ENCODE peak calls at places on chromosomes 5 and 9, in seven cellular contexts. B is lower lobe of right lung; R is uterus; U is CD8-positive, alpha-beta memory T cell; Z is upper lobe of right lung; C is HCT116; Y is AG04450. N is an unnamed sample.

GRCh38 chr5:116318091-116318854 is 233.4 kb downstream of the COMMD10 start:
- DNase-seq in B (no peak), R (no peak), U (no peak), Z (no peak), C (no peak), Y (no peak), N (no peak)

GRCh38 chr9:138112791-138113600 is 235.4 kb downstream of the CACNA1B start:
- DNase-seq in B (no peak), R (no peak), U (peak), Z (peak), C (no peak), Y (no peak), N (peak)

GRCh38 chr9:130498298-130498917 is 53.6 kb downstream of the ASS1 start:
- DNase-seq in B (no peak), R (no peak), U (no peak), Z (no peak), C (no peak), Y (no peak), N (no peak)

GRCh38 chr9:95784318-95784717 is 91.2 kb upstream of the ERCC6L2 start:
- DNase-seq in B (no peak), R (no peak), U (no peak), Z (no peak), C (no peak), Y (no peak), N (no peak)

GRCh38 chr9:91530829-91531228 is 107.2 kb upstream of the NFIL3 start:
- DNase-seq in B (no peak), R (no peak), U (no peak), Z (no peak), C (no peak), Y (no peak), N (no peak)

GRCh38 chr9:80964951-80965350 is 724.4 kb downstream of the TLE1 start:
- DNase-seq in B (no peak), R (no peak), U (no peak), Z (no peak), C (no peak), Y (no peak), N (no peak)

GRCh38 chr9:36450110-36450732 is 50.2 kb upstream of the RNF38 start:
- DNase-seq in B (no peak), R (no peak), U (no peak), Z (no peak), C (peak), Y (peak), N (no peak)

GRCh38 chr9:22413884-22414283 is 32.7 kb upstream of the DMRTA1 start:
- DNase-seq in B (no peak), R (no peak), U (no peak), Z (no peak), C (no peak), Y (no peak), N (no peak)

GRCh38 chr9:89984214-89984613 is 379.4 kb downstream of the GADD45G start:
- DNase-seq in B (no peak), R (no peak), U (no peak), Z (no peak), C (no peak), Y (no peak), N (no peak)

GRCh38 chr5:95350631-95351030 is 40.5 kb upstream of the FAM81B start:
- DNase-seq in B (no peak), R (no peak), U (no peak), Z (no peak), C (no peak), Y (no peak), N (no peak)

GRCh38 chr5:127028822-127029457 is 1.4 kb downstream of the MARCHF3 start:
- DNase-seq in B (peak), R (no peak), U (no peak), Z (no peak), C (no peak), Y (no peak), N (no peak)

GRCh38 chr9:117825609-117826347 is 121.6 kb downstream of the TLR4 start:
- DNase-seq in B (no peak), R (no peak), U (peak), Z (no peak), C (no peak), Y (no peak), N (no peak)

GRCh38 chr9:71820516-71820915 is 52.2 kb upstream of the CEMIP2 start:
- DNase-seq in B (no peak), R (no peak), U (no peak), Z (no peak), C (no peak), Y (no peak), N (no peak)

GRCh38 chr5:78886650-78887230 is 98.4 kb downstream of the ARSB start:
- DNase-seq in B (no peak), R (no peak), U (no peak), Z (no peak), C (no peak), Y (no peak), N (no peak)

GRCh38 chr9:89522261-89522978 is 24.5 kb upstream of the SEMA4D start:
- DNase-seq in B (peak), R (no peak), U (peak), Z (no peak), C (no peak), Y (no peak), N (no peak)

GRCh38 chr9:16321461-16322119 is 548.9 kb downstream of the BNC2 start:
- DNase-seq in B (no peak), R (no peak), U (no peak), Z (no peak), C (no peak), Y (no peak), N (peak)

GRCh38 chr5:167294861-167295685 is 996.4 kb upstream of the WWC1 start:
- DNase-seq in B (no peak), R (no peak), U (no peak), Z (no peak), C (peak), Y (peak), N (no peak)

GRCh38 chr9:14080940-14081621 is 232.9 kb downstream of the NFIB start:
- DNase-seq in B (no peak), R (no peak), U (no peak), Z (no peak), C (no peak), Y (no peak), N (no peak)

GRCh38 chr5:42555010-42555409 is 131.8 kb downstream of the GHR start:
- DNase-seq in B (no peak), R (no peak), U (no peak), Z (no peak), C (no peak), Y (no peak), N (no peak)

GRCh38 chr9:4126184-4126865 is 173.5 kb downstream of the GLIS3 start:
- DNase-seq in B (no peak), R (no peak), U (no peak), Z (no peak), C (no peak), Y (no peak), N (no peak)

GRCh38 chr5:65101706-65102105 is 333.0 kb downstream of the CWC27 start:
- DNase-seq in B (no peak), R (no peak), U (no peak), Z (no peak), C (no peak), Y (peak), N (no peak)

GRCh38 chr9:90810686-90811085 is 9.1 kb downstream of the SYK start:
- DNase-seq in B (no peak), R (no peak), U (no peak), Z (no peak), C (no peak), Y (no peak), N (no peak)

GRCh38 chr9:22008662-22009562 is at the start of gene CDKN2B:
- DNase-seq in B (peak), R (peak), U (peak), Z (peak), C (peak), Y (peak), N (peak)

GRCh38 chr9:134705786-134706185 is 64.2 kb downstream of the COL5A1 start:
- DNase-seq in B (no peak), R (no peak), U (no peak), Z (no peak), C (no peak), Y (no peak), N (no peak)

GRCh38 chr5:71882826-71883744 is 164.0 kb downstream of the CARTPT start:
- DNase-seq in B (no peak), R (no peak), U (no peak), Z (no peak), C (no peak), Y (no peak), N (no peak)

GRCh38 chr9:133711428-133712220 is 26.5 kb downstream of the SARDH start:
- DNase-seq in B (peak), R (no peak), U (no peak), Z (peak), C (no peak), Y (peak), N (no peak)

GRCh38 chr5:34789021-34789531 is 49.9 kb upstream of the TTC23L start:
- DNase-seq in B (no peak), R (peak), U (no peak), Z (no peak), C (no peak), Y (no peak), N (no peak)

DNA sequence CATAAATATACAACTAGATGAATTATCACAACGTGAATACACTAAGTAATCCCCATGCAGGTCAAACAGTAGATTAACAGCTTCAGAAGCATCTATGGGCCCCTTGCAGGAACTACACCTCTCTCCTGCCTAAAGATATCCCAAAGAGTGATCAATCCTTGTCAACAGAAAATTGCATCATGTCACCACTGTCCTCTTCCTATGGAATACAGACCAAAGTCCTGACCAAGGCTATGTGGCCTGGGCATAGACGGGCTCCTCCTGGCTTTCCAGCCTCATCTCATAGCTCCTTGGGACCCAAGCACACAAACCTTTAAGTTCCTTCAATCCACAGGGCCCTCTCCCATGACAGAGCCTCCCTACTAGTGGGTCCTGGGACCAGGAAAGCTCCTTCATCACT is 25.3 kb downstream of the NIPAL4 start:
- DNase-seq in B (no peak), R (no peak), U (no peak), Z (no peak), C (no peak), Y (no peak), N (no peak)
- H3K27ac ChIP-seq in B (peak), R (no peak), U (no peak), Z (peak), C (no peak), Y (no peak), N (no peak)

GRCh38 chr5:170387775-170388174 is 1.4 kb downstream of the KCNMB1 start:
- DNase-seq in B (no peak), R (no peak), U (no peak), Z (no peak), C (no peak), Y (no peak), N (no peak)
- H3K27ac ChIP-seq in B (no peak), R (peak), U (no peak), Z (no peak), C (no peak), Y (no peak), N (no peak)

GRCh38 chr5:93072831-93073459 is 508.1 kb downstream of the NR2F1-AS1 start:
- DNase-seq in B (no peak), R (no peak), U (no peak), Z (no peak), C (no peak), Y (no peak), N (no peak)
- H3K27ac ChIP-seq in B (no peak), R (peak), U (no peak), Z (no peak), C (no peak), Y (no peak), N (no peak)

DNA sequence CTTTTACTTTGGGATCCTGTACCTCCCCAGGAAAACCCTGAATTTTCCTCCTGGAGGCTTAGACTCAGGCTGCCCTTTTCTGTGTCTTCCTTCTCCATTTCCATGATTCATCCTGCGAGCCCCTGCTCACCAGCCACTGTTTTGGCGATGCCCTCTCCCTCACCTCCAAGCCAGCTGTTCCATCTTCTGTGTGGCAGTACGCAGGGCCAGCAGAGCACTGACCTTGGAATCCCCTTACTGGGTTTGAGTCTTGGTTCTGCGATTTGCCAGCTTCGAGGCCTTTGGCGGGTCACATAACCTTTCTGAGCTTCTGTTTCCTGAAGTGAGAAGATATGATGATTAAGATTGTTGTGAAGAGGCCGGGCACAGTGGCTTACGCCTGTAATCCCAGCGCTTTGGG is 7.2 kb downstream of the PPARGC1B start:
- DNase-seq in B (no peak), R (no peak), U (no peak), Z (no peak), C (no peak), Y (no peak), N (no peak)
- H3K27ac ChIP-seq in B (no peak), R (no peak), U (no peak), Z (no peak), C (no peak), Y (no peak), N (no peak)

DNA sequence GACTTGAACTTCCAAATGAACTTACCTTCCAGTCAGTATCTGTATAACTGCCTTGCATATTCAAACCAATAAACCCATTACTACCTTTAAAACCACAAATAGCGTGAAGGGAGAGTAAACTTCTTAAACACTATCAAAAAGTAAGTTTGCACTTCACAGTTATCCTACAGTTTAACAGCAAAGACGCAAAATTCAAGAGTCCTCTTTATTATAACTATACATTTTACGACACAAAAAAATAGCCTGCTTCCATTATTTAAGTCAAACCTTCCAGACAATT is 1.8 kb downstream of the PTBP3 start:
- DNase-seq in B (no peak), R (no peak), U (no peak), Z (no peak), C (no peak), Y (no peak), N (no peak)
- H3K27ac ChIP-seq in B (no peak), R (peak), U (peak), Z (peak), C (no peak), Y (no peak), N (no peak)

DNA sequence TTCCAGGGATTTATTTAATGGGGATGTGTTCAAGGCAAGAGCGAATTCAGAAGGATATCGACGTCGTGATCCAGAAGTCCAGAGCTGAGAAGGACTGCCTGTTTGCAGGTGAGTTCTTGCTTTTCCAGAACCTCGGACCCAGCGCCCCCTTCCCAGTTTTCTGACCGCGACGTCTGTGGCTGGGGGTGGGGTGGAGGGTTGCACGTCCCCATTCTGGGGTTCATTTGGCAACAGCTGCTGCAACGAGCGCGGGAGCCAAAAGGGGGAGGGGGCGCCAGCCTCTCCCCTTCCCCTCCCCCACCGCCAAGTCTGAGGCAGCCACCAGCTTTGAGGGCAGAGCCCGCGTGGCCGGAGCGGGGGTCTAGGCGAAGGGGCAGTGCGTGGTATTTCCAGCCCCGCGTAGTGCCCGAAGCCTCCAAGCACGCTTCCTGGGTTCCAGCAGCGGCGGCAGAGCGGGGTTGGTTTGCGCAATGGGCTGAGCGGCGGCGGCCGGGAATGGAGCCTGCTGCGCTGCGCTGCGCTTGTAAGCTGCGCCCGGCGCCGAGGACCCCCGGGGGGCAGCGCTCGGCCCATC is 729 bp downstream of the PARP8 start:
- DNase-seq in B (peak), R (peak), U (no peak), Z (peak), C (no peak), Y (no peak), N (peak)
- H3K27ac ChIP-seq in B (peak), R (peak), U (peak), Z (peak), C (peak), Y (peak), N (no peak)

GRCh38 chr5:180784497-180785097 is 18.0 kb downstream of the MGAT1 start:
- DNase-seq in B (peak), R (peak), U (peak), Z (peak), C (peak), Y (peak), N (peak)
- H3K27ac ChIP-seq in B (peak), R (peak), U (no peak), Z (peak), C (no peak), Y (no peak), N (no peak)

DNA sequence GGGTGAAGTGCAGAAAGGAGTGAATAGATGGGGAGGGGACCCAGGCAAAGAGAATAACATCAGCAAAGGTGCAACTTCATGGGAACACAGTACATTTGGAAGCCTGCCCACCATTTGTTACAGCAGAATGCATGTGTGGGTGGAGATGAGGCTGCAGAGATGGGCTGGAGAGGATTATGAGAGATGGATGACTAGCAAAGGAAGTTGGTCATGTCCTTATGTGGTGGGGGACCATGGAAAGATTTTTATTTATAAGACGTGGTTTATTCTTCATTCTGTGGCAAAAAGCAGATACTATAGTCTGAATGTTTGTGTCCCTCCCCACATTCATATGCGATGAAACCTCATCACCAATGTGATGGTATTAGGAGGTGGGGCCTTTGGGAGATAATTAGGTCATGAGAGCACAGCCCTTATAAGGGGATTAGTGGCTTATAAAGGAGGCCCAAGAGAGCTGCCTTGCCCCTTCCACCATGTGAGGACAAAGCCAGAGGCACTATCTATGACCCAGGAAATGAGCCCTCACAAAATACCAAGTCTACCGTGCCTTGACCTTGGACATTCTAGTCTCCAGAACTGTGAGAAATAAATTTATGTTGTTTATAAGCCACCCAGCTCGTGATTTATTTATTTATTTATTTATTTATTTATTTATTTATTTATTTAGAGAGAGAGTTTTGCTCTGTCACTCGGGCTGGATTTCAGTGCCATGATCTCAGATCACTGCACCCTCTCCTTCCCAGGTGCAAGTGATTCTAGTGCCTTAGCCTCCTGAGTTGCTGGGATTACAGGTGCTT is 483.7 kb downstream of the RAB3C start:
- DNase-seq in B (no peak), R (no peak), U (no peak), Z (no peak), C (no peak), Y (no peak), N (no peak)
- H3K27ac ChIP-seq in B (no peak), R (no peak), U (no peak), Z (no peak), C (no peak), Y (peak), N (no peak)

DNA sequence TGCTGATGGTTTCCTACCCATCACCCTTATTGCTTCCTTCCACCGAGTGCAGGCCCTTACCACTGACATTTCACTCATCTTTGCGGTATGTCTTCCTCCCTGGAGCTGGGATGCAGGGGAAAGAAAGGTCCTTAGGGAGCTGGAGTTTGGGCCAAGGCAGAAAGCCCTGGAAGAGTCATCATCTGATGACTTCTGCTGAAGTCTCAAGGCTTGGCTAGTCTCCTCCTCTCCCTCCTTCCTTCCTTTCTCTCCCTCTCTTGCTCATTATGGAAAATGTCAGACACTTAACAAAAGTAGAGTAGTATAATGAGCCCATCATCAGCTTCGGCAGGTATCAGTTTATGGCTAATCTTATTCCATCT is 40.0 kb downstream of the LARP1 start:
- DNase-seq in B (no peak), R (no peak), U (no peak), Z (no peak), C (no peak), Y (no peak), N (no peak)
- H3K27ac ChIP-seq in B (peak), R (peak), U (no peak), Z (no peak), C (peak), Y (no peak), N (no peak)

DNA sequence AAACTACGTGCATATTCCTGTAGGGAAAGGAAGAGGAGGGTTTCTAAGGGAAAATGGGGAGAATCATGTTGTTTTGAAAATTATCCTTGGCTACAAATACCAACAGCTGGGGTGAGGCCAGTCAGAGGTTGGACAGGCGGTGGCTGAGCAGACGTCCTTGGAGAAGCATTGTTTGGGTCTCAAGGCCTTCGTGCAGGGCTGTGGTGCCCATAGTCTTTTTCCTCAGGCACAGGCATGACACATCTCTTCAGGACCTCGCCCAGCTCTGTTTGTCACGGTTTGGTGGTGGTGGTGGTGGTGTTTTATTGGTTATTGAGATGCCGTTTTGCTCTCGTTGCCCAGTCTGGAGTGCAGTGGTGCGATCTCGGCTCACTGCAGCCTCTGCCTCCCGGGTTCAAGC is 27.8 kb upstream of the EGFL7 start:
- DNase-seq in B (no peak), R (no peak), U (no peak), Z (no peak), C (no peak), Y (no peak), N (no peak)
- H3K27ac ChIP-seq in B (no peak), R (no peak), U (no peak), Z (no peak), C (no peak), Y (no peak), N (no peak)

N was measured in H9.